ENCODE peak calls at places on chromosomes 6 and 20, in eight cellular contexts. K is transverse colon, L is SK-N-SH, U is stomach, Z is K562, V is esophagus muscularis mucosa, O is sigmoid colon, B is GM12878. F is an unnamed sample.

GRCh38 chr20:63132131-63132714 is 83.7 kb downstream of the YTHDF1 start:
- DNase-seq in U (no peak), L (no peak), Z (no peak), O (peak; percentile 57), K (no peak), B (no peak), V (no peak), F (peak; percentile 38)

GRCh38 chr6:39402239-39402751 is 79.8 kb upstream of the KCNK16 start:
- DNase-seq in V (peak; percentile 87), K (no peak), L (no peak), U (no peak), Z (no peak), B (no peak), O (no peak), F (no peak)

GRCh38 chr6:6616670-6617069 is 28.1 kb downstream of the LY86 start:
- DNase-seq in V (no peak), B (no peak), O (no peak), L (no peak), Z (no peak), U (no peak), K (no peak), F (no peak)

GRCh38 chr20:44074252-44075151 is 112.5 kb downstream of the JPH2 start:
- DNase-seq in L (peak; percentile 86), O (no peak), Z (no peak), K (no peak), V (peak; percentile 79), U (peak; percentile 19), B (no peak), F (peak; percentile 67)

GRCh38 chr6:7050099-7050498 is 57.7 kb upstream of the RREB1 start:
- DNase-seq in L (no peak), U (no peak), K (no peak), Z (no peak), B (no peak), V (no peak), O (no peak), F (no peak)

GRCh38 chr6:79617521-79617941 is 13.6 kb upstream of the SH3BGRL2 start:
- DNase-seq in L (no peak), U (no peak), O (no peak), V (no peak), K (no peak), Z (no peak), B (no peak), F (no peak)

GRCh38 chr6:63764318-63764916 is 128.8 kb downstream of the PHF3 start:
- DNase-seq in Z (no peak), V (no peak), K (no peak), U (no peak), O (no peak), B (peak; percentile 5), L (no peak), F (no peak)

GRCh38 chr6:21163110-21163837 is 430.3 kb upstream of the SOX4 start:
- DNase-seq in V (no peak), K (no peak), L (no peak), O (no peak), U (no peak), Z (peak; percentile 16), B (no peak), F (no peak)

GRCh38 chr6:107719160-107719559 is 105.0 kb downstream of the SCML4 start:
- DNase-seq in V (peak; percentile 64), Z (no peak), U (no peak), L (no peak), K (no peak), O (no peak), B (no peak), F (no peak)

GRCh38 chr6:44649365-44650025 is 262.0 kb downstream of the CDC5L start:
- DNase-seq in K (no peak), B (no peak), L (no peak), V (no peak), O (no peak), U (no peak), Z (no peak), F (no peak)

GRCh38 chr6:30619561-30619960 is 1.9 kb downstream of the MRPS18B start:
- DNase-seq in V (no peak), Z (no peak), U (no peak), K (no peak), B (no peak), O (no peak), L (no peak), F (no peak)

GRCh38 chr6:9851541-9852380 is 563.1 kb downstream of the TFAP2A start:
- DNase-seq in K (no peak), L (no peak), U (no peak), Z (no peak), O (no peak), B (no peak), V (no peak), F (no peak)

GRCh38 chr20:49115565-49115964 is 69.5 kb downstream of the CSE1L start:
- DNase-seq in L (no peak), Z (no peak), V (no peak), O (no peak), K (no peak), B (no peak), U (no peak), F (no peak)

GRCh38 chr6:53912661-53913060 is 117.9 kb downstream of the LRRC1 start:
- DNase-seq in V (no peak), U (no peak), B (no peak), Z (no peak), L (no peak), O (no peak), K (no peak), F (no peak)

GRCh38 chr6:191487-192312 is 100.6 kb upstream of the DUSP22 start:
- DNase-seq in B (no peak), L (no peak), Z (no peak), U (no peak), O (no peak), V (no peak), K (no peak), F (peak; percentile 56)

GRCh38 chr6:13113376-13113775 is 215.0 kb downstream of the TBC1D7 start:
- DNase-seq in L (peak; percentile 37), B (no peak), U (no peak), K (no peak), Z (no peak), O (no peak), V (no peak), F (no peak)
- TF ChIP-seq POLR2AphosphoS5 in L (no peak), B (no peak), U (no peak), K (no peak), Z (no peak), O (no peak), V (no peak), F (no peak)

GRCh38 chr6:3088446-3088845 is 20.2 kb downstream of the RIPK1 start:
- DNase-seq in U (no peak), B (no peak), L (no peak), O (no peak), V (no peak), Z (no peak), K (no peak), F (no peak)
- H3K27me3 ChIP-seq in U (no peaks in the 10 kb centered on the region), B (no peaks in the 10 kb centered on the region), L (no peaks in the 10 kb centered on the region), O (no peaks in the 10 kb centered on the region), V (no peaks in the 10 kb centered on the region), Z (no peaks in the 10 kb centered on the region), K (no peaks in the 10 kb centered on the region), F (no peaks in the 10 kb centered on the region)

DNA sequence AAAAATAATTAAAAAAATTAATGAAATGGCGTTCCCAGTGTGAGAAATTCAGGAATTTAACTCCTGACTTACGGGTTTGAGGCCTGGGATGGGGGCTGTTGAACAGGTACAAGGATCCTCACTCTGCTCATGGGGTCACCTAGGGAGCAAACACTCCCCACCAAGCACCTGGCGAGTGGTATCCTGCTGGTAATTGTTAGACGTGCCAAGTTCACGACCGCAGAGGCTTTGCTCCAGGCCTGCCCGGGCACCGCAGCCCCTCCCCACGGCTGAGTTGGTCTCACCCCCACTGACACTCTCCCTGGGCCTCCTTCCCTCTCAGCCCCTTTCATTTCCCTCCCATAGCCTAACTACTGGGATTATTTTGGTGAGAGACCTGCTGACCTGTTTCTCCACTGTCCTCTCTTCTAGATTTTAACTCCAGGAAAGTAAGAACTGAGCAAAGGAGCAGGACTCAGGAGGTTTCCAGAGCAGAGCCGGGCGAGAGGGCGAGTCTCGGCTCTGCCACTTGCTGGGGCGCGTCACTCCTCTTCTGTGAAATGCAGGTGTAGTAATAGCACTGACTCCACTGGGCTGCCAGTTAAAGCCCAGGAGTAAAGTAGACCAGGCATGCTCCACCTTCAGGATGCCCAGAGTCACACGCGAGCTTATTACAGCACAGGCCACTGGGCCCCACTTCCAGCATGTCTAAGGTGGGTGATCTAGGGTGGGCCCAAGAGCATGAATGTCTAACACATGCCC is 22.8 kb downstream of the BMP7 start:
- DNase-seq in O (no peak), B (no peak), V (no peak), L (no peak), K (no peak), Z (no peak), U (no peak), F (no peak)
- TF ChIP-seq EP300 in O (no peak), B (no peak), V (no peak), L (no peak), K (no peak), Z (no peak), U (no peak), F (no peak)

DNA sequence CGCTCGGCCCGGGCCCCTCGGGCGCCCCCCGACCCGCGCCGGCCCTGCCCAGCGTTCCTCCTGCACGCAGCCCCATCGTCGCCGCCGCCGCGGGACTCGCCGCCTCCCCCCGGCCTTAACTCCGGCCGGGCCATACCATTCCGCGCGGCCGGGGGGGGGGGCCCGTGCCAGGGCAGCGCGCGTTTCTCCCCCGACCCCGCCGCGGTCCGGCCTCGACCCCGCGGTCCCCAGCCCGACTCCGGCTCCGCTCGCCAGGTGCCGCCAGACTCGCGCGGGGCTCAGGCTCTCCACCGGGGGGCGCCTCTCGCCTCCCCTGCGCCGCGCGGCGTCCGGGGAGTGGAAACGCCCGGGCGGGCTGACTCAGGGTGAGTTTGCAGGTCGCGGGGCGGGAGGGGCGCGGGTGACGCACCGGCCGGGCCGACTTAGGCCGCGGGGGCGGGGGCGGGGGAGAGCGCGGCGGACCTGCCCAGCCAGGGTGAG is at the start of gene SRXN1:
- DNase-seq in V (peak; percentile 96), O (peak; percentile 94), B (peak; percentile 30), L (peak; percentile 97), U (peak; percentile 94), Z (peak; percentile 91), K (peak; percentile 93), F (peak; percentile 93)
- TF ChIP-seq POLR2AphosphoS5 in V (peak; percentile 26), O (peak; percentile 28), B (no peak), L (peak; percentile 65), U (peak; percentile 69), Z (peak; percentile 11), K (peak; percentile 48), F (no peak)

F was measured in suprapubic skin.